ENCODE peak calls at places on chromosome 16, in nine cellular contexts. P is HS-5; R is psoas muscle; T is upper lobe of left lung; L is NB4; C is CD4-positive, alpha-beta memory T cell; U is CD8-positive, alpha-beta memory T cell; S is KG1; D is CD8-positive, alpha-beta T cell. V is an unnamed sample.

GRCh38 chr16:19179890-19180490 is 11.9 kb downstream of the SYT17 start:
- DNase-seq in P (no peak), R (peak), T (peak), L (peak), C (no peak), U (no peak), S (peak), D (no peak), V (peak)

GRCh38 chr16:79823644-79824043 is 223.1 kb upstream of the MAF start:
- DNase-seq in P (no peak), R (no peak), T (no peak), L (no peak), C (no peak), U (no peak), S (no peak), D (no peak), V (no peak)

GRCh38 chr16:10511829-10512228 is 68.6 kb downstream of the EMP2 start:
- DNase-seq in P (no peak), R (no peak), T (no peak), L (no peak), C (no peak), U (no peak), S (no peak), D (no peak), V (no peak)

GRCh38 chr16:56477096-56477878 is 25.9 kb downstream of the OGFOD1 start:
- DNase-seq in P (peak), R (no peak), T (no peak), L (peak), C (no peak), U (no peak), S (no peak), D (no peak), V (no peak)

GRCh38 chr16:75224683-75225082 is 5.9 kb downstream of the CTRB1 start:
- DNase-seq in P (no peak), R (no peak), T (no peak), L (no peak), C (no peak), U (no peak), S (no peak), D (no peak), V (no peak)

GRCh38 chr16:9322735-9323134 is 231.3 kb downstream of the HAPSTR1 start:
- DNase-seq in P (no peak), R (no peak), T (no peak), L (no peak), C (no peak), U (no peak), S (no peak), D (no peak), V (no peak)

GRCh38 chr16:48321307-48322036 is 63.7 kb downstream of the SIAH1 start:
- DNase-seq in P (no peak), R (no peak), T (no peak), L (peak), C (no peak), U (no peak), S (no peak), D (no peak), V (no peak)

GRCh38 chr16:27174007-27174406 is 29.3 kb upstream of the KDM8 start:
- DNase-seq in P (no peak), R (no peak), T (peak), L (peak), C (peak), U (peak), S (peak), D (peak), V (peak)

GRCh38 chr16:68356249-68356918 is 45.6 kb downstream of the PRMT7 start:
- DNase-seq in P (no peak), R (no peak), T (peak), L (peak), C (peak), U (peak), S (peak), D (peak), V (no peak)

GRCh38 chr16:57562669-57563486 is 20.4 kb downstream of the ADGRG5 start:
- DNase-seq in P (no peak), R (no peak), T (no peak), L (no peak), C (no peak), U (no peak), S (no peak), D (no peak), V (no peak)

GRCh38 chr16:2775765-2776499 is 1.1 kb downstream of the ELOB start:
- DNase-seq in P (no peak), R (no peak), T (no peak), L (peak), C (no peak), U (peak), S (no peak), D (no peak), V (peak)

GRCh38 chr16:15899538-15900100 is 11.2 kb upstream of the CEP20 start:
- DNase-seq in P (peak), R (no peak), T (peak), L (peak), C (no peak), U (no peak), S (no peak), D (no peak), V (peak)

GRCh38 chr16:67873435-67874146 is 739 bp downstream of the EDC4 start:
- DNase-seq in P (no peak), R (no peak), T (no peak), L (no peak), C (no peak), U (no peak), S (no peak), D (no peak), V (no peak)

GRCh38 chr16:56288019-56288418 is 96.7 kb downstream of the GNAO1 start:
- DNase-seq in P (no peak), R (no peak), T (no peak), L (no peak), C (no peak), U (no peak), S (no peak), D (no peak), V (no peak)

GRCh38 chr16:76190480-76190879 is 86.7 kb upstream of the CNTNAP4 start:
- DNase-seq in P (no peak), R (no peak), T (no peak), L (no peak), C (no peak), U (no peak), S (no peak), D (no peak), V (no peak)

GRCh38 chr16:86733526-86734254 is 155.3 kb downstream of the FOXL1 start:
- DNase-seq in P (no peak), R (no peak), T (no peak), L (no peak), C (no peak), U (no peak), S (no peak), D (no peak), V (no peak)

GRCh38 chr16:19123535-19124178 is 9.9 kb downstream of the ITPRIPL2 start:
- DNase-seq in P (no peak), R (no peak), T (no peak), L (no peak), C (no peak), U (no peak), S (no peak), D (no peak), V (no peak)

GRCh38 chr16:54931041-54931756 is 534 bp downstream of the IRX5 start:
- DNase-seq in P (no peak), R (peak), T (no peak), L (peak), C (no peak), U (no peak), S (no peak), D (no peak), V (peak)

GRCh38 chr16:86220552-86220951 is 289.8 kb upstream of the FOXF1 start:
- DNase-seq in P (no peak), R (no peak), T (peak), L (no peak), C (no peak), U (no peak), S (no peak), D (no peak), V (no peak)

GRCh38 chr16:86240716-86241363 is 269.5 kb upstream of the FOXF1 start:
- DNase-seq in P (no peak), R (no peak), T (no peak), L (no peak), C (no peak), U (no peak), S (no peak), D (no peak), V (no peak)

GRCh38 chr16:89970011-89970410 is 21.5 kb downstream of the DEF8 start:
- DNase-seq in P (no peak), R (no peak), T (peak), L (peak), C (no peak), U (no peak), S (peak), D (no peak), V (peak)

GRCh38 chr16:89511352-89511751 is 3.1 kb downstream of the SPG7 start:
- DNase-seq in P (no peak), R (no peak), T (no peak), L (no peak), C (no peak), U (no peak), S (no peak), D (no peak), V (no peak)

GRCh38 chr16:80541306-80541694 is 507 bp downstream of the DYNLRB2 start:
- DNase-seq in P (no peak), R (no peak), T (no peak), L (no peak), C (no peak), U (no peak), S (no peak), D (no peak), V (no peak)